ENCODE peak calls at places on chromosomes 12 and 14, in five cellular contexts. I is activated T-helper 1 cell treated with anti-CD3 and anti-CD28 coated beads, Interleukin-12 subunit alpha, Interleukin-12 subunit beta, Interleukin-2, Interleukin-4 antibody, amounts not matched to agents 30 ng/mL and 10 ng/mL and 1 ng/mL, durations not matched to agents 14 hours and 24 hours and 36 hours; Z is left lobe of liver; S is Calu3; K is activated CD4-positive, alpha-beta memory T cell treated with anti-CD3 and anti-CD28 coated beads for 36 hours. C is an unnamed sample.

GRCh38 chr12:74119811-74120362 is 417.7 kb upstream of the ATXN7L3B start:
- DNase-seq in I (no peak), Z (no peak), S (no peak), K (no peak), C (no peak)

GRCh38 chr14:73776194-73776537 is 62.0 kb upstream of the PNMA1 start:
- DNase-seq in I (no peak), Z (no peak), S (no peak), K (no peak), C (no peak)

GRCh38 chr12:69052613-69053408 is 119.8 kb upstream of the CPM start:
- DNase-seq in I (peak; percentile 21), Z (no peak), S (peak; percentile 88), K (peak; percentile 84), C (peak; percentile 68)

GRCh38 chr12:132170094-132170636 is 25.9 kb downstream of the NOC4L start:
- DNase-seq in I (no peak), Z (no peak), S (no peak), K (no peak), C (peak; percentile 78)

GRCh38 chr14:67241416-67242362 is at the start of gene PALS1:
- DNase-seq in I (no peak), Z (peak; percentile 82), S (peak; percentile 49), K (peak; percentile 67), C (no peak)

GRCh38 chr12:3342051-3342450 is 149.0 kb upstream of the PRMT8 start:
- DNase-seq in I (no peak), Z (no peak), S (peak; percentile 30), K (no peak), C (no peak)

GRCh38 chr12:57694459-57695019 is 607 bp downstream of the OS9 start:
- DNase-seq in I (no peak), Z (no peak), S (peak; percentile 23), K (peak; percentile 33), C (no peak)

GRCh38 chr12:109102491-109102890 is 5.1 kb downstream of the UNG start:
- DNase-seq in I (no peak), Z (no peak), S (no peak), K (no peak), C (no peak)

GRCh38 chr12:100573499-100574261 is at the start of gene GAS2L3:
- DNase-seq in I (peak; percentile 69), Z (peak; percentile 91), S (peak; percentile 96), K (peak; percentile 77), C (no peak)

C was measured in GM04503.